ENCODE peak calls at places on chromosomes 12 and 14, in four cellular contexts. M is WTC11, C is HepG2, N is GM12878. E is an unnamed sample.

GRCh38 chr14:87494010-87494409 is 499.0 kb downstream of the GALC start:
- DNase-seq in C (no peak), N (no peak), M (no peak), E (no peak)

GRCh38 chr12:27787559-27787958 is 7.5 kb upstream of the MANSC4 start:
- DNase-seq in C (no peak), M (no peak), N (no peak), E (no peak)

GRCh38 chr14:57502581-57503254 is 9.1 kb upstream of the CCDC198 start:
- DNase-seq in N (no peak), C (no peak), M (no peak), E (no peak)

GRCh38 chr12:96294831-96295230 is 100.7 kb downstream of the ELK3 start:
- DNase-seq in N (no peak), C (no peak), M (no peak), E (no peak)

GRCh38 chr14:50985816-50986396 is 41.6 kb upstream of the PYGL start:
- DNase-seq in M (no peak), N (no peak), C (no peak), E (no peak)

GRCh38 chr14:104361921-104362681 is 217.5 kb upstream of the C14orf180 start:
- DNase-seq in M (no peak), C (no peak), N (no peak), E (no peak)

GRCh38 chr12:115185529-115185928 is 501.6 kb upstream of the TBX3 start:
- DNase-seq in N (no peak), C (no peak), M (no peak), E (no peak)

GRCh38 chr14:103879570-103880333 is 32.4 kb upstream of the PPP1R13B start:
- DNase-seq in N (no peak), M (peak; percentile 40), C (peak; percentile 97), E (peak; percentile 25)

GRCh38 chr14:68584786-68585185 is 208.1 kb downstream of the ZFP36L1 start:
- DNase-seq in M (no peak), N (no peak), C (no peak), E (no peak)

GRCh38 chr12:24853588-24853987 is 95.3 kb downstream of the BCAT1 start:
- DNase-seq in N (no peak), C (no peak), M (no peak), E (no peak)

GRCh38 chr12:58204086-58204485 is 262.7 kb downstream of the ATP23 start:
- DNase-seq in M (no peak), N (no peak), C (no peak), E (no peak)

GRCh38 chr12:98653866-98654493 is 8.9 kb downstream of the APAF1 start:
- DNase-seq in N (no peak), C (peak; percentile 68), M (no peak), E (peak; percentile 35)

GRCh38 chr14:99754141-99755067 is 38.8 kb upstream of the EML1 start:
- DNase-seq in N (no peak), C (no peak), M (no peak), E (no peak)

GRCh38 chr12:117321572-117321971 is 39.9 kb downstream of the NOS1 start:
- DNase-seq in C (no peak), M (no peak), N (no peak), E (no peak)

GRCh38 chr12:53532026-53532425 is 24.7 kb upstream of the NPFF start:
- DNase-seq in M (no peak), C (no peak), N (no peak), E (no peak)
- TF ChIP-seq CBFB in M (no peak), C (no peak), N (no peak), E (no peak)

GRCh38 chr12:102521662-102522277 is 41.4 kb upstream of the IGF1 start:
- DNase-seq in M (no peak), N (no peak), C (no peak), E (no peak)

GRCh38 chr12:102522768-102523167 is 42.4 kb upstream of the IGF1 start:
- DNase-seq in M (no peak), C (peak; percentile 14), N (no peak), E (peak; percentile 17)

GRCh38 chr12:102527256-102527720 is 46.9 kb upstream of the IGF1 start:
- DNase-seq in N (no peak), M (no peak), C (no peak), E (no peak)

GRCh38 chr12:102528111-102528510 is 47.7 kb upstream of the IGF1 start:
- DNase-seq in M (no peak), C (no peak), N (no peak), E (no peak)

DNA sequence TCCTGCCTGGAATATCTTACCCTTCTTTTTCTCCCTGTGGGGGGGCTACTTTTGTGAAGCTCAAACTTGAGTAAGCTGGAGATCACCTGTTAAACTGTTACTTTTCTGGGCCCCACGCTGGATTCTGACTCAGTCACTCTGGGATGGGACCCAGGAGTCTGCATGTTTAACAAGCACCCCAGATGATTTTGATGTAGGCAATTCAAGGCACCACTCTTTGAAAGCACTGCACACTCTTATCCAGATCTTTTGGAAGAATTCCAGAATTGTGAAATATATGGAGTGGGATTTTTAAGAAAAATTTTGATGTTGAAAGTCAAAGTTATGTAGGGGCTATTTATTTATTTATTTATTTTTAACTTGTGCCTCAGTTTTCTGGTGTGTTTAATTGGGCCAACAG is 46.3 kb upstream of the IGF1 start:
- DNase-seq in N (no peak), C (no peak), M (no peak), E (no peak)
- TF ChIP-seq CBFB in N (no peak), C (no peak), M (no peak), E (no peak)

DNA sequence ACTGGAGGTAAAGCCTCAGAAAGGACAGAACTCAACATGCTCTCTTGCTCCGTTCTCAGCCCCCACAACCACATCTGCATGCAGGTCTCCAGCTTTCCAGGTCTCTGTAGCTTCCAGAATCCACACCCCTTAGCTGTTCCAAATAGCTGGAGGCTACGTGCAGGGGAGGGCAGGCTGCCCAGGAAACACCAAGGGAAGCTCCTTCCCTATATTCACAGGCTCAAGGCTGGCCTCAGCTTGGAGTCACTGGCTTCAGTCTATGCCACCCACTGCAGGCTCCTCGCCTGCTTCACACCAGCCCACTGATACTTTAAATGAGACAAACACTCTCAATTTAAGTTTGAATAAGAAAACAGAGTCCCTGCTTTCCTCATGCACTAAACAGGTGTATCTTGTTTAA is 73.3 kb downstream of the ASCL4 start:
- DNase-seq in M (no peak), C (no peak), N (no peak), E (no peak)
- TF ChIP-seq CBFB in M (no peak), C (no peak), N (no peak), E (no peak)

GRCh38 chr12:53737951-53738833 is 10.9 kb upstream of the CALCOCO1 start:
- DNase-seq in N (no peak), C (no peak), M (peak; percentile 85), E (peak; percentile 68)
- TF ChIP-seq CBFB in N (no peak), C (no peak), M (no peak), E (no peak)

E was measured in K562.